ENCODE peak calls at places on chromosome X, in six cellular contexts. One of them, this sample, is unnamed.

GRCh38 chrX:63746278-63746677 is 38.7 kb downstream of the ARHGEF9 start:
- DNase-seq in AG08395: no peak
- DNase-seq in GM23248: no peak
- DNase-seq in neural crest cell: no peak
- DNase-seq in RCC 7860: no peak
- DNase-seq in caudate nucleus: no peak
- DNase-seq in this sample: no peak

GRCh38 chrX:115533485-115533884 is 27.5 kb upstream of the PLS3 start:
- DNase-seq in neural crest cell: no peak
- DNase-seq in GM23248: peak; percentile 46
- DNase-seq in RCC 7860: no peak
- DNase-seq in AG08395: peak; percentile 11
- DNase-seq in caudate nucleus: no peak
- DNase-seq in this sample: no peak

GRCh38 chrX:331772-332495 is 13.3 kb upstream of the GTPBP6 start:
- DNase-seq in neural crest cell: no peak
- DNase-seq in GM23248: no peak
- DNase-seq in RCC 7860: no peak
- DNase-seq in caudate nucleus: no peak
- DNase-seq in AG08395: no peak
- DNase-seq in this sample: no peak

GRCh38 chrX:147180886-147181285 is 366.3 kb upstream of the CXorf51A start:
- DNase-seq in neural crest cell: no peak
- DNase-seq in caudate nucleus: no peak
- DNase-seq in GM23248: no peak
- DNase-seq in AG08395: no peak
- DNase-seq in RCC 7860: peak; percentile 68
- DNase-seq in this sample: no peak

GRCh38 chrX:55151199-55151598 is 62.4 kb downstream of the PAGE2 start:
- DNase-seq in neural crest cell: no peak
- DNase-seq in GM23248: no peak
- DNase-seq in caudate nucleus: no peak
- DNase-seq in RCC 7860: no peak
- DNase-seq in AG08395: no peak
- DNase-seq in this sample: no peak

GRCh38 chrX:43707812-43708548 is 51.9 kb downstream of the MAOA start:
- DNase-seq in caudate nucleus: no peak
- DNase-seq in RCC 7860: no peak
- DNase-seq in GM23248: peak; percentile 30
- DNase-seq in neural crest cell: no peak
- DNase-seq in AG08395: no peak
- DNase-seq in this sample: no peak

GRCh38 chrX:139766545-139766983 is 58.6 kb upstream of the MCF2 start:
- DNase-seq in neural crest cell: no peak
- DNase-seq in RCC 7860: no peak
- DNase-seq in caudate nucleus: no peak
- DNase-seq in AG08395: no peak
- DNase-seq in GM23248: no peak
- DNase-seq in this sample: no peak

GRCh38 chrX:40651620-40652223 is 4.4 kb upstream of the CXorf38 start:
- DNase-seq in neural crest cell: peak; percentile 62
- DNase-seq in AG08395: peak; percentile 54
- DNase-seq in GM23248: peak; percentile 60
- DNase-seq in RCC 7860: peak; percentile 20
- DNase-seq in caudate nucleus: peak; percentile 33
- DNase-seq in this sample: peak; percentile 84

GRCh38 chrX:41922125-41922521 is 1.2 kb downstream of the CASK start:
- DNase-seq in caudate nucleus: no peak
- DNase-seq in AG08395: peak; percentile 13
- DNase-seq in neural crest cell: no peak
- DNase-seq in RCC 7860: peak; percentile 11
- DNase-seq in GM23248: peak; percentile 68
- DNase-seq in this sample: peak; percentile 5

GRCh38 chrX:44314259-44314734 is 29.2 kb downstream of the EFHC2 start:
- DNase-seq in GM23248: peak; percentile 57
- DNase-seq in caudate nucleus: no peak
- DNase-seq in neural crest cell: no peak
- DNase-seq in RCC 7860: no peak
- DNase-seq in AG08395: peak; percentile 21
- DNase-seq in this sample: peak; percentile 69

GRCh38 chrX:154348114-154348531 is 26.3 kb downstream of the FLNA start:
- DNase-seq in AG08395: no peak
- DNase-seq in RCC 7860: peak; percentile 37
- DNase-seq in neural crest cell: no peak
- DNase-seq in GM23248: peak; percentile 40
- DNase-seq in caudate nucleus: no peak
- DNase-seq in this sample: no peak

GRCh38 chrX:136115909-136116297 is 31.4 kb upstream of the FHL1 start:
- DNase-seq in neural crest cell: no peak
- DNase-seq in AG08395: no peak
- DNase-seq in caudate nucleus: no peak
- DNase-seq in RCC 7860: no peak
- DNase-seq in GM23248: no peak
- DNase-seq in this sample: no peak

GRCh38 chrX:155068165-155068564 is 2.8 kb downstream of the CMC4 start:
- DNase-seq in GM23248: peak; percentile 80
- DNase-seq in caudate nucleus: no peak
- DNase-seq in AG08395: peak; percentile 41
- DNase-seq in RCC 7860: peak; percentile 67
- DNase-seq in neural crest cell: no peak
- DNase-seq in this sample: peak; percentile 9

GRCh38 chrX:39361736-39362135 is 560.5 kb downstream of the MID1IP1 start:
- DNase-seq in AG08395: no peak
- DNase-seq in neural crest cell: no peak
- DNase-seq in RCC 7860: no peak
- DNase-seq in caudate nucleus: peak; percentile 4
- DNase-seq in GM23248: peak; percentile 1
- DNase-seq in this sample: no peak

GRCh38 chrX:17075004-17075403 is 128.5 kb downstream of the REPS2 start:
- DNase-seq in AG08395: no peak
- DNase-seq in GM23248: no peak
- DNase-seq in RCC 7860: no peak
- DNase-seq in neural crest cell: no peak
- DNase-seq in caudate nucleus: no peak
- DNase-seq in this sample: no peak

GRCh38 chrX:133380882-133381619 is 34.2 kb downstream of the GPC4 start:
- DNase-seq in RCC 7860: no peak
- DNase-seq in GM23248: no peak
- DNase-seq in neural crest cell: no peak
- DNase-seq in AG08395: no peak
- DNase-seq in caudate nucleus: no peak
- DNase-seq in this sample: no peak

GRCh38 chrX:78769356-78769755 is 21.8 kb downstream of the LPAR4 start:
- DNase-seq in AG08395: no peak
- DNase-seq in neural crest cell: no peak
- DNase-seq in GM23248: no peak
- DNase-seq in caudate nucleus: no peak
- DNase-seq in RCC 7860: no peak
- DNase-seq in this sample: no peak

GRCh38 chrX:24215282-24215681 is 65.8 kb downstream of the ZFX start:
- DNase-seq in RCC 7860: no peak
- DNase-seq in neural crest cell: no peak
- DNase-seq in AG08395: no peak
- DNase-seq in caudate nucleus: no peak
- DNase-seq in GM23248: no peak
- DNase-seq in this sample: no peak

GRCh38 chrX:108250654-108251579 is 159.3 kb downstream of the ATG4A start:
- DNase-seq in AG08395: no peak
- DNase-seq in GM23248: no peak
- DNase-seq in neural crest cell: no peak
- DNase-seq in RCC 7860: no peak
- DNase-seq in caudate nucleus: no peak
- DNase-seq in this sample: no peak

GRCh38 chrX:44035576-44035975 is 62.4 kb upstream of the NDP start:
- DNase-seq in RCC 7860: no peak
- DNase-seq in GM23248: peak; percentile 67
- DNase-seq in neural crest cell: no peak
- DNase-seq in caudate nucleus: no peak
- DNase-seq in AG08395: no peak
- DNase-seq in this sample: no peak

GRCh38 chrX:20529301-20529700 is 262.6 kb upstream of the RPS6KA3 start:
- DNase-seq in RCC 7860: no peak
- DNase-seq in GM23248: no peak
- DNase-seq in caudate nucleus: no peak
- DNase-seq in neural crest cell: no peak
- DNase-seq in AG08395: no peak
- DNase-seq in this sample: no peak

GRCh38 chrX:13151806-13152510 is 107.5 kb upstream of the FAM9C start:
- DNase-seq in neural crest cell: no peak
- DNase-seq in caudate nucleus: no peak
- DNase-seq in RCC 7860: no peak
- DNase-seq in AG08395: peak; percentile 53
- DNase-seq in GM23248: peak; percentile 69
- DNase-seq in this sample: no peak